ENCODE peak calls at places on chromosomes 2 and 18, in six cellular contexts. W is stomach, P is RWPE2, O is heart right ventricle, M is fibroblast of villous mesenchyme, G is colonic mucosa. H is an unnamed sample.

GRCh38 chr2:96329416-96329815 is 4.3 kb downstream of the ITPRIPL1 start:
- DNase-seq in W (no peak), P (no peak), O (peak), M (peak), G (no peak), H (peak)

GRCh38 chr2:85655961-85656403 is 12.0 kb downstream of the SFTPB start:
- DNase-seq in W (no peak), P (no peak), O (no peak), M (no peak), G (no peak), H (no peak)

GRCh38 chr2:181602017-181602416 is 54.9 kb downstream of the CERKL start:
- DNase-seq in W (no peak), P (no peak), O (no peak), M (no peak), G (no peak), H (no peak)

GRCh38 chr2:108612153-108612513 is 77.9 kb downstream of the LIMS1 start:
- DNase-seq in W (no peak), P (no peak), O (no peak), M (no peak), G (no peak), H (no peak)

GRCh38 chr2:182824759-182825143 is 41.7 kb downstream of the FRZB start:
- DNase-seq in W (no peak), P (no peak), O (no peak), M (no peak), G (no peak), H (no peak)

GRCh38 chr2:108447947-108448677 is 894 bp upstream of the GCC2 start:
- DNase-seq in W (peak), P (no peak), O (no peak), M (no peak), G (no peak), H (no peak)

GRCh38 chr2:84613082-84613481 is 96.8 kb downstream of the DNAH6 start:
- DNase-seq in W (no peak), P (no peak), O (no peak), M (no peak), G (peak), H (no peak)

GRCh38 chr18:58867281-58867961 is 2.7 kb downstream of the ZNF532 start:
- DNase-seq in W (no peak), P (no peak), O (no peak), M (no peak), G (no peak), H (peak)

GRCh38 chr18:36153203-36153602 is 23.5 kb downstream of the ELP2 start:
- DNase-seq in W (no peak), P (no peak), O (no peak), M (peak), G (no peak), H (peak)

GRCh38 chr2:5695641-5696350 is 3.6 kb downstream of the SOX11 start:
- DNase-seq in W (no peak), P (no peak), O (peak), M (no peak), G (no peak), H (peak)

GRCh38 chr2:231685349-231686191 is 22.8 kb upstream of the PTMA start:
- DNase-seq in W (no peak), P (no peak), O (no peak), M (no peak), G (no peak), H (no peak)

GRCh38 chr2:33478968-33479691 is 2.7 kb downstream of the RASGRP3 start:
- DNase-seq in W (no peak), P (no peak), O (peak), M (no peak), G (no peak), H (no peak)

GRCh38 chr2:222033541-222033940 is 265.3 kb downstream of the PAX3 start:
- DNase-seq in W (no peak), P (no peak), O (no peak), M (peak), G (no peak), H (peak)

GRCh38 chr2:71282493-71282892 is 49.1 kb upstream of the ZNF638 start:
- DNase-seq in W (no peak), P (no peak), O (no peak), M (peak), G (no peak), H (peak)

GRCh38 chr2:128775064-128775347 is 456.3 kb upstream of the HS6ST1 start:
- DNase-seq in W (peak), P (no peak), O (no peak), M (no peak), G (no peak), H (no peak)

GRCh38 chr2:174153757-174154680 is 94.3 kb downstream of the OLA1 start:
- DNase-seq in W (no peak), P (no peak), O (no peak), M (peak), G (no peak), H (peak)

GRCh38 chr2:173791502-173791901 is 173.7 kb downstream of the SP3 start:
- DNase-seq in W (no peak), P (no peak), O (no peak), M (no peak), G (no peak), H (no peak)

GRCh38 chr2:59237311-59237710 is 996.2 kb upstream of the FANCL start:
- DNase-seq in W (no peak), P (no peak), O (no peak), M (peak), G (no peak), H (no peak)

GRCh38 chr2:108587621-108588020 is 53.4 kb downstream of the LIMS1 start:
- DNase-seq in W (no peak), P (no peak), O (peak), M (peak), G (no peak), H (peak)

GRCh38 chr2:238722181-238722580 is 125.7 kb upstream of the TWIST2 start:
- DNase-seq in W (no peak), P (no peak), O (no peak), M (no peak), G (no peak), H (no peak)

GRCh38 chr2:219442206-219443015 is 7.8 kb downstream of the SPEG start:
- DNase-seq in W (no peak), P (peak), O (no peak), M (no peak), G (no peak), H (no peak)

GRCh38 chr2:98731709-98732349 is 897 bp upstream of the MGAT4A start:
- DNase-seq in W (no peak), P (no peak), O (no peak), M (no peak), G (peak), H (no peak)

GRCh38 chr2:217943379-217944321 is 59.1 kb downstream of the TNS1 start:
- DNase-seq in W (peak), P (no peak), O (peak), M (peak), G (peak), H (peak)

GRCh38 chr18:77811510-77811909 is 561.9 kb downstream of the GALR1 start:
- DNase-seq in W (no peak), P (no peak), O (no peak), M (no peak), G (peak), H (peak)

GRCh38 chr18:10143601-10144000 is 229.8 kb downstream of the VAPA start:
- DNase-seq in W (no peak), P (no peak), O (no peak), M (no peak), G (no peak), H (no peak)

DNA sequence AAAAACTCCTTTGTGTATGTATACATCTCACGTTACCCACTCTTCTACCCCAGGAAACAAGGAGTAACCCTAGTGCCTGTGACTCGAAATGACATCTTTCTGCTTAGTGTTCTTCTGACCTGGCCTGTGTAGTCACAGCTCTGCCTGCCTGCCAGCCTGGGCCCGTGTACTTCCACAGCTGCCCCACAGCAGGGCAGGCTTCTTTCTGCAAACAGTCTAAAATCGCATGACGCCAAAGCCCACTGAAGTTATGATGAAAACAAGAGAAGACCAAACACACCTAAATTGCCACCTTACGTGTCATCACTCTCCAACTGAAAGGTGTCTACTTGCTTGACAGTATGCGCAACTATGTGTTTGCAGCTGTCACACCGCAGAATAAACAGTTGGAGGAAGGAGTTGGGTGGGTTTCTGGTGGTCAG is 1.5 kb downstream of the GAREM1 start:
- DNase-seq in W (peak), P (no peak), O (peak), M (no peak), G (peak), H (peak)
- H3K4me3 ChIP-seq in W (peak), P (peak), O (peak), M (no peak), G (peak), H (peak)

DNA sequence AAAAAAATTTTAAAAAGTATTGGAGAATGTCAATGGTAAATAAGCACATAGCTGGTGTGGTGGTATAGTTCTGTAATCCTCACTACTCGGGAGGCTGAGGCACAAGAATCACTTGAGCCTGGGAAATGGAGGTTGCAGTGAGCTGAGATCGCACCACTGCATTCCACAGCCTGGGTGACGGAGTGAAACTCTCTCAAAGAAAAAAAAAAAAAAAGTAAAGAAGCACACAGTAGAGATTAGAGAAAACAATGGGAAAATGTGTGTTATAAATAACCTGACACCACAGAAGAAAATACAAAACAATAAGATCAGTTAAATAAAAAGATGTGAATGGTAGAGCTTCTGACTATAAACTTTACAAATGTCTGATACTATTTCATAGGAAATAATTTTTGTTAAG is 163.7 kb upstream of the WDSUB1 start:
- DNase-seq in W (no peak), P (no peak), O (no peak), M (no peak), G (no peak), H (peak)
- TF ChIP-seq CTCF in W (no peak), P (no peak), O (no peak), M (no peak), G (no peak), H (no peak)

GRCh38 chr2:15808221-15808574 is 132.2 kb upstream of the MYCN start:
- DNase-seq in W (no peak), P (no peak), O (no peak), M (no peak), G (no peak), H (no peak)
- H3K4me3 ChIP-seq in W (no peak), P (no peak), O (no peak), M (no peak), G (no peak), H (no peak)

GRCh38 chr2:159439421-159439820 is 152.9 kb upstream of the WDSUB1 start:
- DNase-seq in W (no peak), P (no peak), O (no peak), M (no peak), G (no peak), H (no peak)
- TF ChIP-seq CTCF in W (no peak), P (no peak), O (no peak), M (no peak), G (no peak), H (no peak)

GRCh38 chr2:36569267-36569860 is 28.6 kb downstream of the FEZ2 start:
- DNase-seq in W (no peak), P (no peak), O (no peak), M (peak), G (no peak), H (peak)
- H3K4me3 ChIP-seq in W (no peak), P (no peak), O (no peak), M (no peak), G (no peak), H (no peak)

DNA sequence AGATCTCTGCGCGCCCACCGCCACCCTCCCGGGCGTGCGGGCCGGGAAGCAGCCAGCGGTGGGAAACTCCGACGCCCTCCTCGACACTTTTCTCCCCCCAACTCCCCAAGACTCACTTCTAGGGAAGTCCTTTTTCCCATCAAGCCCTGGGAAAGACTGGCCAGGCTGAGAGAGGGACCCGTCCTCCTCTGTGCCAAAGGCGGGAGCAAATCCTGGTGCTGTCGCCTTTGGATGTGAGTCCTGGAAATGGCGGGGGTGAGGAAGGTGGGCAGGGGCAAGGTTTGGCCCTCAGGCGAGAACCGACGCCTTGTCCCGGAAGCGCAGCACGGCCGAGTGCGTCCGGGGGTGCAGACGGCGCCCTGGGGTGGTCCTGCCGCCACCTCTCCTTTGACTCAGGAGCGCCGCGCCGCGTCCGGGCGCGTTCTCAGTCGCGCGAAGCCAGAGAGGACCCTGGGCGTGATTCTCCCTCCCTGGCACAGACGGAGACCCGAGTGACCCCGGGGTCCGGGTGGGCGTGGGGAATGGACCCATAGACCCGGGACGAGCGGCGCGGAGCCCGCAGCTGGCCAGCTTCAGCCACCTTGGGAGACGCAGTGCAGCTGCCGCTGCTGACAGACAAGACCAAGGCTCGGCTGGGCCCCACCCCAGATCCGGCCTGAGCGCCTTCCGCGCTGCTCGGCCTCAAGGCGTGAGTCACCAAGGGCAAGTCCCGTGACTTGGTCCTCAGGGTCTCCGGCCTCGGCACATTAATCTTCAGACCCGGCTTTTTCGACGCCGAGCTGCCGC is 3.5 kb upstream of the LBX2 start:
- DNase-seq in W (peak), P (peak), O (peak), M (peak), G (peak), H (peak)
- TF ChIP-seq CTCF in W (no peak), P (peak), O (peak), M (peak), G (no peak), H (peak)

GRCh38 chr2:64327510-64328414 is 126.2 kb upstream of the LGALSL start:
- DNase-seq in W (no peak), P (no peak), O (peak), M (peak), G (no peak), H (peak)
- H3K4me3 ChIP-seq in W (peak), P (no peak), O (no peak), M (no peak), G (no peak), H (peak)

GRCh38 chr2:43278683-43279220 is 52.3 kb upstream of the ZFP36L2 start:
- DNase-seq in W (no peak), P (no peak), O (no peak), M (no peak), G (no peak), H (no peak)
- TF ChIP-seq CTCF in W (no peak), P (no peak), O (no peak), M (no peak), G (no peak), H (peak)

GRCh38 chr2:145012806-145013205 is 492.9 kb upstream of the ZEB2 start:
- DNase-seq in W (no peak), P (no peak), O (no peak), M (no peak), G (no peak), H (peak)
- H3K4me3 ChIP-seq in W (no peak), P (no peak), O (no peak), M (no peak), G (no peak), H (no peak)

GRCh38 chr2:48205137-48205798 is 299.0 kb upstream of the FBXO11 start:
- DNase-seq in W (no peak), P (no peak), O (no peak), M (peak), G (no peak), H (peak)
- TF ChIP-seq CTCF in W (no peak), P (no peak), O (no peak), M (peak), G (no peak), H (peak)

H was measured in choroid plexus epithelial cell.